ENCODE peak calls at places on chromosomes 11 and 22, in eight cellular contexts. I, J, H, T, D, Y, Z and O are unnamed samples.

GRCh38 chr11:81331611-81332205 is 1402.0 kb downstream of the FAM181B start:
- DNase-seq in I (no peak), J (no peak), H (no peak), T (no peak), D (no peak), Y (no peak), Z (no peak), O (no peak)

GRCh38 chr22:27919943-27920755 is 1.1 kb upstream of the PITPNB start:
- DNase-seq in I (peak; percentile 84), J (peak; percentile 65), H (no peak), T (peak; percentile 46), D (no peak), Y (peak; percentile 45), Z (peak; percentile 32), O (peak; percentile 74)

GRCh38 chr11:84566681-84567080 is 1060.5 kb downstream of the DLG2 start:
- DNase-seq in I (no peak), J (no peak), H (no peak), T (no peak), D (no peak), Y (no peak), Z (no peak), O (no peak)

GRCh38 chr11:1422481-1422880 is 32.7 kb downstream of the BRSK2 start:
- DNase-seq in I (peak; percentile 62), J (peak; percentile 11), H (no peak), T (no peak), D (no peak), Y (no peak), Z (no peak), O (no peak)

GRCh38 chr11:88489030-88489429 is 151.5 kb upstream of the CTSC start:
- DNase-seq in I (no peak), J (no peak), H (no peak), T (no peak), D (no peak), Y (no peak), Z (no peak), O (no peak)

GRCh38 chr11:134404485-134405341 is 7.3 kb downstream of the B3GAT1 start:
- DNase-seq in I (no peak), J (no peak), H (no peak), T (no peak), D (no peak), Y (no peak), Z (no peak), O (no peak)

GRCh38 chr22:49113758-49114157 is 713.9 kb downstream of the BRD1 start:
- DNase-seq in I (no peak), J (no peak), H (peak; percentile 6), T (no peak), D (no peak), Y (no peak), Z (no peak), O (no peak)

GRCh38 chr11:73249858-73250773 is 22.0 kb upstream of the P2RY6 start:
- DNase-seq in I (no peak), J (peak; percentile 24), H (no peak), T (no peak), D (no peak), Y (no peak), Z (no peak), O (peak; percentile 33)

GRCh38 chr11:58394195-58394594 is 12.5 kb downstream of the OR5B3 start:
- DNase-seq in I (no peak), J (peak; percentile 86), H (no peak), T (peak; percentile 70), D (no peak), Y (no peak), Z (peak; percentile 80), O (no peak)

GRCh38 chr22:25747245-25747944 is 5.4 kb downstream of the MYO18B start:
- DNase-seq in I (no peak), J (peak; percentile 92), H (peak; percentile 55), T (peak; percentile 97), D (no peak), Y (peak; percentile 81), Z (peak; percentile 65), O (no peak)

DNA sequence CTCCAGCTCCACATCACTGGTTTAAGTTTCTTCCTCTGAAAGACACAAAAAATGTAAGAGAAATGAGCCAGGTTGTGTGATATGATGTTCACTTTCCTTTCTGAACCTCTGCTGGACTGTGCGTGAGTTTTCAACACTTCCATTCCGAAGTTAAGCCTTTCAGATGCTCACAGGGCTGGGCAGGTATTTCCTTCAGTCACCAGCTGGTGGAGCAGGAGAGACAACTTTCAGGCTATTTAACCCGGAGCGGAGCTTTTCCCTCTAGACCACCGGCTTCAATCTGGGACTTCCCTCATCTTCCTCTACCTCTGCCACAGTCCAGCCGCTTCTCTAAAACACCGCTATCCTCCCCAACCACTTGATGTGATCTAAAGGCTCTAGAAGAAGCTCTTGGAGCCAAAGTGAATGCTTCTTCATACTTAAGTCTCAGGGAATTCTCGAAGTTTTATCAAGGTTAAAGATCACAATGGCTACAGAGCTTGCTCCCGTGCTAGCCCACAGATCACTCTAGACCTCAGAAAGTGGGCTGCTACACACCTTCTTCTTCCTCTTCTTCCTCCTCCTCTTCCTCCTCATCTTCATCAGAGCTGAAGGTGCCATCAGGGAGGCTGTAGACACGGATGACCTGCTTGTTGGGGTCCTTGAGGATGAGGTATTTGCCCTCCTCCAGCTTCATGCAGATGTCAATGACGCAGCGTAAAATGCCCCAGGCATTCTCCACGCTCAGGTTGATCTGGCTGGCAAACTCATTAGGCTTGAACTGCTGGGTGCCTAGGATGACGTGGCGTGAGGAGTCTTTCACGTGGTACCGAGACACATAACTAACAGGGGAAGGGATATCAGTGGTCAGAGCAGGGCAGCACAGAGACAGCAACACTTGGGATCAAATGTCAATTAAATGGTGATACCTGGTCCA is 4.4 kb upstream of the FOXRED2 start:
- DNase-seq in I (peak; percentile 74), J (peak; percentile 65), H (no peak), T (peak; percentile 51), D (peak; percentile 43), Y (no peak), Z (peak; percentile 23), O (peak; percentile 62)
- TF ChIP-seq CTCF in I (peak; percentile 60), J (peak; percentile 72), H (no peak), T (peak; percentile 81), D (peak; percentile 74), Y (peak; percentile 64), Z (peak; percentile 75), O (peak; percentile 73)

GRCh38 chr11:126485986-126486635 is 130.6 kb downstream of the ST3GAL4 start:
- DNase-seq in I (no peak), J (no peak), H (no peak), T (no peak), D (no peak), Y (no peak), Z (no peak), O (no peak)

GRCh38 chr11:126483796-126484195 is 128.3 kb downstream of the ST3GAL4 start:
- DNase-seq in I (peak; percentile 77), J (no peak), H (no peak), T (no peak), D (no peak), Y (no peak), Z (no peak), O (no peak)

GRCh38 chr11:126487711-126488110 is 132.2 kb downstream of the ST3GAL4 start:
- DNase-seq in I (no peak), J (no peak), H (no peak), T (no peak), D (no peak), Y (no peak), Z (no peak), O (no peak)

GRCh38 chr11:126484266-126484665 is 128.8 kb downstream of the ST3GAL4 start:
- DNase-seq in I (no peak), J (peak; percentile 26), H (no peak), T (no peak), D (no peak), Y (peak; percentile 41), Z (peak; percentile 80), O (no peak)

DNA sequence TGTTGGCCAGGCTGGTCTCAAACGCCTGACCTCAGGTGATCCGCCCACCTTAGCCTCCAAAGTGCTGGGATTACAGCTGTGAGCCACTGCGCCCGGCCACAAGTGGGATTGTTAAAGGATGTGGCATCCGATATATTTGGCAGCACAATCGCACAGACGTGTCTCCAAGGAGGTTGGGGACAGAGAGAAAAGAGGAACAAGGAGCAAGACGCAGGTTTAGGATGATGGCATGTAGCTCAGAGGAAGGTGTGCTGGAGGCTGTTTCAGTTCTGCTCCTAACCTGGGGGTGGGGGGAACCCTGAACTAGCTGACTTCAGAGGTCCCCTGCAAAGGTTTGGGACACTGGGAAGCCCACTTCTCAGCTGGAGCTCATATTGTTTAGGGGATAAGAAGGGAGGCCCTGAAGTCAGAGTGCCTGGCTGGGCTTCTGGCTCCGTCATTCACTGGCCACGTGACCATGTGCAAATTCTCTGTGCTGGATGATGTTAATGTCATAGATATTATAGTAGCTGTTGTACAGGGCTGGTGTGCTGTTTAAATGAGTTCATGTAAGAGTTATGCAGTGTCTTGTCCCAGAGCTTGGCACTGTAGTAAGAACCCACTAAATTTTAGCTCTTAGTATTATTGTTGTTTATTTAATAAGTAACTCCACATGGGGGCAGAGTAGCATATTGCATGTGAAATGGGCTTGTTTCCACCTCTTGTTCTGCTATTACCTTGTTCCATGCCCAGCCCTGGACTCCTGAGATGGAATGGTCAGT is 129.7 kb downstream of the ST3GAL4 start:
- DNase-seq in I (no peak), J (peak; percentile 35), H (no peak), T (peak; percentile 2), D (no peak), Y (peak; percentile 10), Z (peak; percentile 79), O (no peak)
- TF ChIP-seq CTCF in I (peak; percentile 8), J (peak; percentile 21), H (no peak), T (no peak), D (no peak), Y (peak; percentile 15), Z (peak; percentile 65), O (no peak)

GRCh38 chr11:18723991-18724390 is 2.0 kb downstream of the IGSF22 start:
- DNase-seq in I (no peak), J (no peak), H (no peak), T (no peak), D (no peak), Y (no peak), Z (no peak), O (no peak)

GRCh38 chr11:18721576-18722292 is 4.3 kb downstream of the IGSF22 start:
- DNase-seq in I (peak; percentile 78), J (peak; percentile 54), H (no peak), T (peak; percentile 46), D (peak; percentile 27), Y (no peak), Z (no peak), O (peak; percentile 71)

GRCh38 chr11:18720086-18720810 is 5.7 kb downstream of the IGSF22 start:
- DNase-seq in I (peak; percentile 29), J (no peak), H (no peak), T (no peak), D (no peak), Y (no peak), Z (peak; percentile 40), O (no peak)

GRCh38 chr11:18720811-18721575 is 5.0 kb downstream of the IGSF22 start:
- DNase-seq in I (peak; percentile 94), J (peak; percentile 61), H (peak; percentile 76), T (peak; percentile 55), D (no peak), Y (no peak), Z (peak; percentile 31), O (peak; percentile 91)

DNA sequence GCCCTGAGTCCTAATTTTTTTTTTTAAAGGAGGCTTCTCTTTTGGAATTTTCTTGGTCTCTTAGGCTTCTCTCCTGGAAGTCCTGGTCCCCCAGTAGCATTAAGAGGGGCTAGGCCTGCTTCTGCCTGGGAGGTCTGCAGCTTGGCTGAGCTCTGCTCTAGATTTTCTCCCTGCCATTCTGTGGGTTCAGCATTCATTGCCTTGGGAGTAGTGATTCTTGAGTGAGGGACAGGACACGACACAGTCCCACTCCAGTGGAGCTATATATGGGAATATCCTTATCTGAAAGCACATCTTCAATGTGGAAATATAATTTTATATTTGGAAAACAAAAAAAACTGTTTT is 3.7 kb downstream of the IGSF22 start:
- DNase-seq in I (no peak), J (no peak), H (no peak), T (no peak), D (no peak), Y (no peak), Z (no peak), O (no peak)
- TF ChIP-seq CTCF in I (no peak), J (no peak), H (no peak), T (no peak), D (no peak), Y (no peak), Z (peak; percentile 47), O (peak; percentile 60)

GRCh38 chr11:36306888-36307287 is 10.8 kb downstream of the PRR5L start:
- DNase-seq in I (peak; percentile 66), J (peak; percentile 74), H (no peak), T (no peak), D (peak; percentile 39), Y (no peak), Z (peak; percentile 45), O (peak; percentile 36)
- TF ChIP-seq CTCF in I (peak; percentile 69), J (peak; percentile 69), H (no peak), T (peak; percentile 55), D (peak; percentile 53), Y (peak; percentile 37), Z (peak; percentile 81), O (no peak)